ENCODE peak calls at places on chromosomes 2 and 18, in eight cellular contexts. F, Y, U, V, S, A, N and X are unnamed samples.

GRCh38 chr18:60662491-60662890 is 289.9 kb upstream of the MC4R start:
- DNase-seq in A (no peak), V (no peak), U (no peak), N (no peak), S (no peak), F (no peak), Y (no peak), X (no peak)

GRCh38 chr2:229237270-229237669 is 33.8 kb downstream of the PID1 start:
- DNase-seq in U (no peak), A (no peak), F (no peak), S (no peak), N (no peak), Y (no peak), V (no peak), X (no peak)

GRCh38 chr18:65349635-65350034 is 401.2 kb upstream of the CDH7 start:
- DNase-seq in A (no peak), U (no peak), S (no peak), V (no peak), F (no peak), N (no peak), Y (no peak), X (no peak)

GRCh38 chr2:119223521-119224390 is at the start of gene STEAP3:
- DNase-seq in V (peak), N (no peak), U (peak), A (peak), Y (peak), S (peak), F (no peak), X (peak)

GRCh38 chr2:229445013-229445412 is 173.9 kb upstream of the PID1 start:
- DNase-seq in A (peak), Y (peak), U (no peak), N (no peak), V (peak), S (peak), F (peak), X (peak)

GRCh38 chr2:195477996-195478382 is 179.0 kb upstream of the SLC39A10 start:
- DNase-seq in F (no peak), U (no peak), A (no peak), S (no peak), N (no peak), V (peak), Y (no peak), X (no peak)

GRCh38 chr2:107263596-107264090 is 377.7 kb upstream of the ST6GAL2 start:
- DNase-seq in F (no peak), N (no peak), A (no peak), S (peak), U (no peak), V (no peak), Y (no peak), X (no peak)

GRCh38 chr2:36633470-36634092 is 35.6 kb upstream of the FEZ2 start:
- DNase-seq in F (peak), V (peak), N (no peak), Y (no peak), S (no peak), U (no peak), A (no peak), X (no peak)

GRCh38 chr18:49846263-49846662 is 32.9 kb upstream of the ACAA2 start:
- DNase-seq in U (no peak), F (no peak), S (no peak), A (no peak), V (peak), N (no peak), Y (no peak), X (no peak)

GRCh38 chr2:30178618-30179404 is 32.0 kb downstream of the YPEL5 start:
- DNase-seq in Y (no peak), A (peak), V (peak), S (no peak), N (no peak), F (peak), U (no peak), X (peak)

GRCh38 chr18:57803119-57803969 is at the start of gene ATP8B1:
- DNase-seq in N (no peak), Y (peak), U (peak), A (peak), V (peak), F (peak), S (peak), X (peak)

GRCh38 chr18:6333981-6334380 is 80.7 kb downstream of the L3MBTL4 start:
- DNase-seq in S (no peak), N (no peak), A (no peak), V (no peak), U (no peak), Y (no peak), F (no peak), X (no peak)

GRCh38 chr2:237199082-237199481 is 113.4 kb downstream of the COPS8 start:
- DNase-seq in F (no peak), U (no peak), A (no peak), V (peak), S (no peak), N (no peak), Y (no peak), X (no peak)

GRCh38 chr2:189408294-189408693 is 33.0 kb upstream of the WDR75 start:
- DNase-seq in A (no peak), S (no peak), F (no peak), V (no peak), N (no peak), U (no peak), Y (no peak), X (no peak)

GRCh38 chr2:197675711-197676188 is 363 bp upstream of the RFTN2 start:
- DNase-seq in A (no peak), V (peak), U (peak), N (no peak), Y (no peak), F (no peak), S (no peak), X (no peak)

GRCh38 chr2:215625207-215625606 is 189.3 kb upstream of the FN1 start:
- DNase-seq in N (no peak), Y (no peak), S (no peak), V (no peak), F (no peak), A (no peak), U (no peak), X (no peak)

GRCh38 chr18:46434629-46435028 is 222.4 kb downstream of the LOXHD1 start:
- DNase-seq in N (no peak), U (no peak), V (no peak), S (no peak), Y (no peak), F (no peak), A (no peak), X (no peak)

GRCh38 chr18:63382843-63383242 is 15.8 kb upstream of the KDSR start:
- DNase-seq in F (no peak), S (no peak), U (no peak), N (no peak), A (no peak), V (no peak), Y (no peak), X (no peak)

GRCh38 chr2:35228584-35228983 is 1127.0 kb upstream of the CRIM1 start:
- DNase-seq in V (no peak), F (no peak), U (no peak), Y (no peak), A (no peak), N (no peak), S (no peak), X (no peak)

GRCh38 chr2:241029599-241030332 is 31.3 kb downstream of the SNED1 start:
- DNase-seq in V (no peak), A (no peak), U (no peak), F (no peak), Y (no peak), S (no peak), N (no peak), X (no peak)

GRCh38 chr2:187383043-187383800 is 64.8 kb downstream of the CALCRL start:
- DNase-seq in N (no peak), U (no peak), F (no peak), Y (no peak), V (peak), S (no peak), A (no peak), X (no peak)

GRCh38 chr18:26535630-26536029 is 12.7 kb downstream of the KCTD1 start:
- DNase-seq in F (no peak), N (no peak), Y (no peak), V (no peak), A (no peak), U (no peak), S (no peak), X (no peak)

GRCh38 chr2:99451686-99452085 is 38.1 kb downstream of the REV1 start:
- DNase-seq in U (no peak), Y (no peak), A (no peak), F (no peak), V (no peak), S (no peak), N (no peak), X (no peak)

GRCh38 chr2:98547092-98547798 is 61.1 kb downstream of the COA5 start:
- DNase-seq in U (no peak), S (peak), A (no peak), V (no peak), Y (no peak), N (no peak), F (no peak), X (no peak)

GRCh38 chr2:96631804-96632435 is 6.2 kb downstream of the KANSL3 start:
- DNase-seq in N (no peak), F (no peak), V (peak), A (no peak), Y (no peak), S (no peak), U (no peak), X (no peak)

GRCh38 chr2:226403360-226403759 is 396.3 kb downstream of the IRS1 start:
- DNase-seq in F (no peak), A (no peak), N (no peak), Y (no peak), U (no peak), V (peak), S (no peak), X (no peak)

GRCh38 chr2:96524482-96525210 is 11.9 kb upstream of the ARID5A start:
- DNase-seq in F (no peak), A (no peak), Y (no peak), S (no peak), V (no peak), U (no peak), N (no peak), X (no peak)

GRCh38 chr2:240998706-240999000 is 235 bp downstream of the SNED1 start:
- DNase-seq in S (no peak), F (no peak), N (no peak), A (no peak), Y (no peak), U (no peak), V (no peak), X (no peak)

GRCh38 chr2:219251656-219252055 is 1.4 kb upstream of the TUBA4B start:
- DNase-seq in V (peak), S (peak), Y (no peak), A (no peak), U (no peak), F (no peak), N (no peak), X (no peak)

GRCh38 chr18:63168287-63168686 is 151.3 kb downstream of the BCL2 start:
- DNase-seq in F (no peak), S (no peak), Y (no peak), U (no peak), N (no peak), A (no peak), V (no peak), X (no peak)

GRCh38 chr2:172336681-172337080 is 90.7 kb upstream of the ITGA6 start:
- DNase-seq in Y (no peak), U (no peak), F (no peak), A (no peak), S (no peak), N (no peak), V (no peak), X (no peak)

GRCh38 chr2:11829324-11829946 is 83.0 kb downstream of the LPIN1 start:
- DNase-seq in N (peak), Y (peak), A (peak), F (no peak), V (peak), S (peak), U (peak), X (peak)
- TF ChIP-seq CTCF in N (peak), Y (peak), A (peak), F (peak), V (peak), S (peak), U (peak), X (peak)

GRCh38 chr18:59268127-59268721 is 5.0 kb downstream of the RAX start:
- DNase-seq in V (no peak), F (no peak), Y (no peak), U (peak), N (no peak), S (no peak), A (no peak), X (no peak)

GRCh38 chr18:59267511-59268126 is 5.6 kb downstream of the RAX start:
- DNase-seq in A (no peak), V (no peak), F (no peak), S (no peak), N (no peak), U (peak), Y (no peak), X (no peak)

GRCh38 chr18:59270689-59271257 is 2.5 kb downstream of the RAX start:
- DNase-seq in F (no peak), S (peak), N (no peak), Y (no peak), A (no peak), V (no peak), U (no peak), X (no peak)

GRCh38 chr18:59269563-59270214 is 3.6 kb downstream of the RAX start:
- DNase-seq in A (no peak), F (no peak), Y (no peak), U (no peak), V (no peak), N (no peak), S (no peak), X (no peak)

GRCh38 chr18:59268722-59269562 is 4.3 kb downstream of the RAX start:
- DNase-seq in U (peak), V (no peak), Y (no peak), A (peak), F (no peak), N (no peak), S (peak), X (peak)
- TF ChIP-seq CTCF in U (peak), V (no peak), Y (no peak), A (peak), F (peak), N (no peak), S (no peak), X (no peak)

GRCh38 chr2:50529600-50530218 is 502.2 kb downstream of the NRXN1 start:
- DNase-seq in Y (no peak), N (no peak), U (peak), F (no peak), V (peak), S (peak), A (no peak), X (no peak)
- TF ChIP-seq CTCF in Y (peak), N (peak), U (peak), F (peak), V (peak), S (peak), A (peak), X (peak)

DNA sequence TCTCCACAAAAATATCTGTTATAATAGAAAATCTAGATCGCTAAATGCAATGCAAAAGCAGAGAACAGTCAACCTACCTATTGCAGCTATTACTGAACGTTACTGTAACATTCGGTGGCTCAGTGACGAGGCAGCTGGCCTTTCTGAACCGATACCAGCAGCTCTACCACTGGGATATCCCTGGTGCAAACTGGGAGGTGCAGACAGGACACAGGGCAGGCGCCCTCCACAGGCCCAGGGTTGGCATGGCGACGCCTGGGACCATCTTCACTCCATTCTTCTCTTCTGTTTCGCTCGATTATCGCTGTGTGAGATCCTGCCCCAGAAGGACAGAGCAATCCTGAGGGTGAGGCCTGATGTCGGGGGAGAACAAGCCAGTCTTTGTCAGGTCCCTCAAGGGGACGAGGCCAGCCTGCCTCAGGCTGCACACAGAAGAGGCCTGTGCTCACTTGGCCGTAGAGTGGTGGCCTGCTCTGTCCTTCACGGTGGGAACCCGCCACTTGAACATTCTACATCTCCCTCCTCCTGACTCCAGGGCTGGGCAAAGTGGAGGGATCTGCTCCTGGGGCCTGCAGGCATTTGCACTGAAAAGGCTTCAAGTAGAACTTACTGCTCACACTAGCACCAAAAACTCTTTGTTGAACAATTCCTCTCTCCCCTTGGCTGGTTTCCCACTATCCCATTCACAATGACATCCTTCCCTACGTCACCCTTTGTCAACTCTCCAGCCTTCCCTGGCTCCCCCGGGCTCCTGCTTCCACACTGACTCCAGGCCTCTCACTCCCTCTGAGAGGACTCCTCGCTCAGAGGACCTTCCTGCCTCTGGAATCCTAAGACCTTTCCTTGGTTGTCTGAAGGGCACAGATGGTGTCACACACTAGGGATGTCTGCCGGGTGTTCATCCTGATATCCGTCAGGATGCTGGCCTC is 49.7 kb downstream of the CYRIA start:
- DNase-seq in Y (no peak), A (peak), U (no peak), N (no peak), F (no peak), S (no peak), V (no peak), X (peak)
- TF ChIP-seq CTCF in Y (no peak), A (no peak), U (peak), N (no peak), F (no peak), S (no peak), V (no peak), X (no peak)

DNA sequence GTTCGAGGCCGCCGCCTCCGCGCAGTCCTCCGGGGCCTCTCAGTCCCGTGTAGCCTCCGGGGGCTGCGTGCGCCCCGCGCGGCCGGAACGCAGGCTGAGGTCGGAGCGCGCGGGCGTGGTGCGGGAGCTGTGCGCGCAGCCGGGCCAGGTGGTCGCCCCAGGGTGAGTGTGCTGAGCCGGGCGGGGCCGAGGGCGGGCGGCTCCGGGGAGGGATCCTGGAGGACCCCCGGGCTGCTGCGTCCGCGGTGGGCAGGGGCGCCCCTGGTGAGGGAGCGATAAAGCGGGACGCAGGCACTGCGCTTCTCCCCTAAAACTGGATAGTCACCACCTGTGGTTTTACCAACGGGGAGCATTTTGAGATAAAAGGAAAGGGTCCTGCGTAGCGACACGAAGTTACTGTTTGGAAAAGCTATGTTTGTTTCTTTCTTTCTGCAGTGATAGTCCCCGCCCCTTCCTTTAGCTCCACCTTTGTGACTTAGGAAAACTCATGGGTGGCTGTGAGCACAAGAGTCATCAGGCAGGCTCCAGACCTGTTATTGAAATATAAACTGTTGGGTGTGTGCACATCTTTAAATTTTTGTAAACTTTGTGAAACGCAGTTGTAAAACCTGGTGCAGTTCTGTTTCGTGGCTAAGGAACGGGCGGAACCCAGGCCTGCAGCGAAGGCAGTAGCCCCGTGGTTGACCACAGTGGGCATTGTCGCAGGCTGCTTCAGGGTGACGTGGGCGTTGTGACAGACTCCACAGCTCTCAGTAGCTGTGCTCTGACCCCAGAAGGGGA is 687 bp downstream of the CTDP1 start:
- DNase-seq in F (no peak), S (peak), Y (peak), A (no peak), U (peak), N (no peak), V (peak), X (peak)
- TF ChIP-seq CTCF in F (no peak), S (no peak), Y (no peak), A (peak), U (peak), N (no peak), V (no peak), X (no peak)

GRCh38 chr18:34077599-34077998 is 147.1 kb downstream of the NOL4 start:
- DNase-seq in Y (no peak), F (no peak), S (no peak), N (no peak), A (no peak), U (no peak), V (no peak), X (no peak)
- TF ChIP-seq CTCF in Y (no peak), F (no peak), S (no peak), N (no peak), A (no peak), U (peak), V (no peak), X (no peak)

DNA sequence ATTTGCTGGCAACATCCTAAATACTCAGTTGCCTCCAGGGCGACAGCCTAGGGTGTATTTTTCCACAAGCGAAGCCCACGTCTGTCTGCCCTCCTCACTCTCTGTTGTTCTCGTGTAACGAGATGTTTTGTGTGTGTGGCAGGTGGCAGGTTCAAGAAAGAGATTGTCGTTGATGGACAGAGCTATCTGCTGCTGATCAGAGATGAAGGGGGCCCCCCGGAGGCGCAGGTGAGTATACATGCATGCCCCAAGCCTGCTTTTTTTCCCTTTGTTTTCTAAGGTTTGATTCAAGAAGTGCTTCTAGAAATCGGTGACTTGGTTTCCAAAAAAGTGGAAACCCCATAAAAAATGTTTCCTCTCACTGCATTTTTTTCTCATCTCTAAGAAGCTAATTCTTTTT is 247.0 kb downstream of the AGAP1 start:
- DNase-seq in Y (no peak), V (no peak), S (peak), N (no peak), A (no peak), F (no peak), U (peak), X (no peak)
- TF ChIP-seq CTCF in Y (no peak), V (peak), S (peak), N (no peak), A (peak), F (peak), U (peak), X (no peak)

GRCh38 chr2:232022733-232023132 is 61.2 kb downstream of the DIS3L2 start:
- DNase-seq in A (no peak), S (no peak), U (no peak), Y (no peak), V (no peak), F (no peak), N (no peak), X (no peak)
- TF ChIP-seq CTCF in A (no peak), S (no peak), U (no peak), Y (no peak), V (no peak), F (no peak), N (no peak), X (no peak)

GRCh38 chr2:135819211-135819610 is 17.8 kb downstream of the LCT start:
- DNase-seq in F (no peak), Y (no peak), A (no peak), S (peak), V (peak), U (peak), N (no peak), X (no peak)
- TF ChIP-seq CTCF in F (peak), Y (no peak), A (no peak), S (peak), V (peak), U (peak), N (peak), X (no peak)